ENCODE peak calls at places on chromosomes 12 and 14, in ten cellular contexts. X, B, I, D, Q, L, S, W, P and U are unnamed samples.

GRCh38 chr12:117161460-117162166 is 28.7 kb downstream of the FBXO21 start:
- DNase-seq in X (no peak), B (no peak), I (no peak), D (no peak), Q (no peak), L (no peak), S (no peak), W (no peak), P (no peak), U (no peak)

GRCh38 chr12:32457251-32458025 is 58.1 kb downstream of the FGD4 start:
- DNase-seq in X (no peak), B (no peak), I (no peak), D (no peak), Q (no peak), L (no peak), S (no peak), W (no peak), P (no peak), U (no peak)

GRCh38 chr14:103802353-103802752 is 45.0 kb downstream of the PPP1R13B start:
- DNase-seq in X (no peak), B (no peak), I (no peak), D (no peak), Q (no peak), L (no peak), S (peak; percentile 62), W (no peak), P (no peak), U (peak; percentile 65)

GRCh38 chr14:61696753-61697318 is 1.5 kb downstream of the HIF1A start:
- DNase-seq in X (no peak), B (no peak), I (no peak), D (no peak), Q (no peak), L (no peak), S (no peak), W (no peak), P (no peak), U (no peak)

GRCh38 chr14:95049952-95050351 is 107.4 kb downstream of the DICER1 start:
- DNase-seq in X (no peak), B (no peak), I (no peak), D (no peak), Q (no peak), L (no peak), S (no peak), W (no peak), P (no peak), U (no peak)

GRCh38 chr12:47791351-47791746 is 18.3 kb downstream of the SLC48A1 start:
- DNase-seq in X (no peak), B (no peak), I (no peak), D (no peak), Q (no peak), L (no peak), S (no peak), W (no peak), P (no peak), U (no peak)

GRCh38 chr12:122880155-122880605 is 15.7 kb downstream of the VPS37B start:
- DNase-seq in X (no peak), B (no peak), I (no peak), D (no peak), Q (no peak), L (no peak), S (no peak), W (no peak), P (no peak), U (no peak)

GRCh38 chr12:38932320-38932719 is 26.9 kb upstream of the CPNE8 start:
- DNase-seq in X (no peak), B (no peak), I (no peak), D (no peak), Q (no peak), L (no peak), S (no peak), W (no peak), P (no peak), U (no peak)

GRCh38 chr12:64480148-64480547 is 28.2 kb downstream of the TBK1 start:
- DNase-seq in X (no peak), B (no peak), I (no peak), D (no peak), Q (no peak), L (no peak), S (no peak), W (no peak), P (no peak), U (no peak)

GRCh38 chr12:116601524-116601923 is 42.3 kb downstream of the MAP1LC3B2 start:
- DNase-seq in X (no peak), B (no peak), I (no peak), D (no peak), Q (no peak), L (no peak), S (no peak), W (no peak), P (no peak), U (peak; percentile 45)

GRCh38 chr12:30908389-30909087 is 18.0 kb upstream of the TSPAN11 start:
- DNase-seq in X (no peak), B (peak; percentile 92), I (no peak), D (no peak), Q (no peak), L (no peak), S (no peak), W (no peak), P (no peak), U (no peak)

GRCh38 chr12:65470261-65470660 is 191.8 kb downstream of the MSRB3 start:
- DNase-seq in X (no peak), B (no peak), I (no peak), D (no peak), Q (no peak), L (no peak), S (no peak), W (no peak), P (no peak), U (no peak)

GRCh38 chr14:64422753-64423152 is 34.6 kb downstream of the MTHFD1 start:
- DNase-seq in X (no peak), B (no peak), I (no peak), D (no peak), Q (no peak), L (no peak), S (no peak), W (no peak), P (no peak), U (no peak)

GRCh38 chr12:108115746-108116125 is 13.4 kb upstream of the WSCD2 start:
- DNase-seq in X (no peak), B (no peak), I (no peak), D (no peak), Q (no peak), L (no peak), S (peak; percentile 76), W (no peak), P (no peak), U (no peak)

GRCh38 chr12:51128905-51129304 is 44.0 kb downstream of the TFCP2 start:
- DNase-seq in X (no peak), B (no peak), I (no peak), D (no peak), Q (no peak), L (no peak), S (no peak), W (no peak), P (no peak), U (no peak)

GRCh38 chr14:65354715-65355114 is 57.8 kb upstream of the FUT8 start:
- DNase-seq in X (peak; percentile 41), B (no peak), I (no peak), D (no peak), Q (no peak), L (no peak), S (peak; percentile 35), W (no peak), P (no peak), U (no peak)

DNA sequence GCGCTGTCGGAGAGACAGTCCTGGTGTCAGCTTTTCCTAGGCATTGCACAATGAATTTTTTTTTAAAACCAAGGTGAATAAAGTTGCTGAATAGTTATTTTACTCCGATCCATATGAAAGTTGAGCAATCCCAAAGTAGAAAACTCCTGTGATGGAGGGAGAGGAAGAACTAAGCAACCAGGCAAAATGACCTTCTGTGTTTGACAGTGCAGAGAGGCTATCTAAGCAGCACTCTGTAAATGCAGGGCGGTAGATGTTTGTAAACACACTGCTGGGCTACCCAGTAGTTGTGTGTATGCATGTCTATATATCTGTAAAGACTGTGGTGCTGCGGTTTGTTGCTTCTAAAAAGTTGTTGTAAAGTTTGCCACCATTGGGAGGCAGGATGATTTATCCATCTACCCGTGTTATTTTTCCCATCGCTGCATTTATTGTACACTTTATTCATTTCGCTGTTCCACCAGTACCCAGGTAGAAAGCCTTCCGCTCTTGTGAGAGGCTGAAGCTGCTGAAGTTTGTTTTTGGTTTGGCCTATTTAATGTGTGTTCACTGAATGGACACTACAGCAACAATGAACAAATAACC is 1.3 kb downstream of the ETV6 start:
- DNase-seq in X (no peak), B (no peak), I (no peak), D (peak; percentile 35), Q (no peak), L (no peak), S (no peak), W (no peak), P (no peak), U (no peak)
- TF ChIP-seq CTCF in X (no peak), B (no peak), I (no peak), D (no peak), Q (peak; percentile 6), L (no peak), S (no peak), W (no peak), P (no peak), U (no peak)

GRCh38 chr12:24901975-24902461 is 46.9 kb downstream of the BCAT1 start:
- DNase-seq in X (no peak), B (no peak), I (peak; percentile 34), D (peak; percentile 65), Q (peak; percentile 51), L (peak; percentile 31), S (no peak), W (no peak), P (no peak), U (no peak)
- TF ChIP-seq CTCF in X (no peak), B (no peak), I (no peak), D (no peak), Q (peak; percentile 3), L (no peak), S (no peak), W (no peak), P (no peak), U (no peak)

DNA sequence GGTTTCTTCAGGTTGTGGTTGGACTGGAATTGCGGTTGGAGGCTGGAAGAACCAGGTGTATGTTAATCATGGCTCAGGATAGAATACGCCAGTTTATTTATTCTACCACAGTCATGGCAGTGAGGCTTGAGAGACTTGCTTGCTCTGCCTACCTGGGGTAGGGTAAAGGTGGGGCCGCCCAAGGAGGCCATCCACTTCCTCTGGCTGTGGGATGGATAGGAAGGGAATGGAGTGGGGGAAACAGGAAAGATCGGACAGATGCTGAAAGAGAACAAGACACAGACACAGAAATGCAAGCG is 8.1 kb downstream of the SHMT2 start:
- DNase-seq in X (no peak), B (no peak), I (no peak), D (no peak), Q (no peak), L (no peak), S (no peak), W (no peak), P (no peak), U (no peak)
- TF ChIP-seq CTCF in X (no peak), B (no peak), I (no peak), D (no peak), Q (no peak), L (no peak), S (no peak), W (no peak), P (no peak), U (no peak)

DNA sequence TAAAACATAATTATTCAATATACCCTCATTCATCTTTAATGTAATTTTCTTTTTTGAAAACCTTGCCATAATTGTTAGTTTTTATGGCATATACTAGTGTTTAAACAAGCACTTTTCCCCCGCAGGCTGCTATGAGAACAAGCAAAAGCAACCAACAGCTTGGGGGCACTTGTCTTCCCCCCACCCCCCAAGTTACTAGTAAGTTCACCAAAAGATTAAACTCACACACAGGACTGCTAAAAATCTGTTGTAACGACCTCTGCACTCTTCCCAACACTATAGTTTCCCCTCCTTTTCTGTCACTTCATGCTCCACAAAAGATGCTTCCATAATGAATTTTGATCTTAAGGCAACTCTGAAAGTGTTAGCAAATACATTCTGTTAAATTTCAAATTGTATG is 474.9 kb upstream of the SOX5 start:
- DNase-seq in X (no peak), B (no peak), I (no peak), D (no peak), Q (no peak), L (no peak), S (no peak), W (no peak), P (no peak), U (no peak)
- TF ChIP-seq CTCF in X (no peak), B (no peak), I (no peak), D (no peak), Q (no peak), L (no peak), S (no peak), W (no peak), P (no peak), U (no peak)